ENCODE peak calls at places on chromosomes 2 and 18, in eight cellular contexts. E is GM23338, A is epithelial cell of esophagus, Y is astrocyte of the spinal cord, J is body of pancreas, R is choroid plexus epithelial cell, B is WERI-Rb-1, C is AG09319. H is an unnamed sample.

GRCh38 chr2:214593723-214594122 is 182.9 kb downstream of the VWC2L start:
- DNase-seq in E (peak; percentile 89), A (peak; percentile 38), Y (peak; percentile 94), J (peak; percentile 13), R (peak; percentile 98), B (no peak), C (no peak), H (no peak)

GRCh38 chr2:127637236-127637630 is 8.7 kb upstream of the GPR17 start:
- DNase-seq in E (no peak), A (no peak), Y (no peak), J (no peak), R (no peak), B (no peak), C (no peak), H (no peak)

GRCh38 chr2:96321230-96322103 is 3.6 kb upstream of the ITPRIPL1 start:
- DNase-seq in E (peak; percentile 86), A (no peak), Y (peak; percentile 18), J (peak; percentile 28), R (no peak), B (peak; percentile 86), C (no peak), H (peak; percentile 89)

GRCh38 chr2:158567208-158567607 is 110.5 kb downstream of the PKP4 start:
- DNase-seq in E (no peak), A (no peak), Y (no peak), J (no peak), R (no peak), B (no peak), C (no peak), H (no peak)

GRCh38 chr2:42050350-42051167 is 2.7 kb downstream of the PKDCC start:
- DNase-seq in E (no peak), A (no peak), Y (no peak), J (no peak), R (peak; percentile 76), B (no peak), C (no peak), H (no peak)

GRCh38 chr2:39631715-39632114 is 34.0 kb upstream of the TMEM178A start:
- DNase-seq in E (no peak), A (peak; percentile 82), Y (peak; percentile 90), J (no peak), R (peak; percentile 87), B (no peak), C (no peak), H (no peak)

GRCh38 chr2:71609441-71609840 is 156.1 kb downstream of the DYSF start:
- DNase-seq in E (no peak), A (no peak), Y (no peak), J (no peak), R (peak; percentile 38), B (no peak), C (no peak), H (no peak)

GRCh38 chr2:106334802-106335201 is 133.4 kb downstream of the RGPD3 start:
- DNase-seq in E (no peak), A (no peak), Y (no peak), J (no peak), R (no peak), B (no peak), C (no peak), H (no peak)

GRCh38 chr2:231715988-231716616 is 7.8 kb downstream of the PTMA start:
- DNase-seq in E (no peak), A (no peak), Y (peak; percentile 46), J (no peak), R (peak; percentile 37), B (no peak), C (no peak), H (no peak)

GRCh38 chr18:27500531-27500930 is 315.4 kb upstream of the CHST9 start:
- DNase-seq in E (no peak), A (no peak), Y (no peak), J (no peak), R (no peak), B (no peak), C (no peak), H (no peak)

GRCh38 chr2:73112026-73112912 is 479 bp downstream of the RAB11FIP5 start:
- DNase-seq in E (peak; percentile 69), A (peak; percentile 49), Y (peak; percentile 36), J (peak; percentile 37), R (peak; percentile 59), B (peak; percentile 47), C (no peak), H (no peak)

GRCh38 chr2:100800910-100801309 is 19.0 kb upstream of the NPAS2 start:
- DNase-seq in E (no peak), A (no peak), Y (no peak), J (no peak), R (no peak), B (no peak), C (no peak), H (no peak)

GRCh38 chr2:130818809-130819208 is 17.9 kb upstream of the ARHGEF4 start:
- DNase-seq in E (no peak), A (peak; percentile 51), Y (no peak), J (no peak), R (no peak), B (no peak), C (no peak), H (no peak)

GRCh38 chr18:59547691-59548182 is 149.5 kb downstream of the CCBE1 start:
- DNase-seq in E (peak; percentile 32), A (peak; percentile 50), Y (peak; percentile 85), J (no peak), R (peak; percentile 97), B (no peak), C (peak; percentile 45), H (no peak)

GRCh38 chr2:104733544-104733943 is 120.4 kb upstream of the POU3F3 start:
- DNase-seq in E (peak; percentile 81), A (peak; percentile 20), Y (no peak), J (peak; percentile 23), R (peak; percentile 14), B (peak; percentile 38), C (no peak), H (no peak)

GRCh38 chr2:72883356-72883962 is 3.7 kb upstream of the SPR start:
- DNase-seq in E (peak; percentile 89), A (peak; percentile 59), Y (peak; percentile 49), J (no peak), R (peak; percentile 62), B (no peak), C (no peak), H (no peak)

GRCh38 chr18:77206676-77207370 is 42.8 kb upstream of the GALR1 start:
- DNase-seq in E (no peak), A (no peak), Y (peak; percentile 83), J (no peak), R (peak; percentile 94), B (peak; percentile 59), C (no peak), H (no peak)

GRCh38 chr2:62692225-62692624 is 13.3 kb upstream of the EHBP1 start:
- DNase-seq in E (no peak), A (peak; percentile 65), Y (no peak), J (no peak), R (no peak), B (no peak), C (no peak), H (no peak)

GRCh38 chr18:44536041-44536440 is 144.6 kb upstream of the SETBP1 start:
- DNase-seq in E (no peak), A (peak; percentile 55), Y (peak; percentile 81), J (no peak), R (peak; percentile 57), B (no peak), C (peak; percentile 45), H (no peak)

GRCh38 chr2:128310094-128310716 is 8.5 kb downstream of the HS6ST1 start:
- DNase-seq in E (no peak), A (no peak), Y (no peak), J (no peak), R (no peak), B (peak; percentile 7), C (no peak), H (no peak)

GRCh38 chr2:84687498-84688149 is 171.3 kb downstream of the DNAH6 start:
- DNase-seq in E (no peak), A (no peak), Y (no peak), J (no peak), R (no peak), B (no peak), C (no peak), H (no peak)

GRCh38 chr2:30675758-30676157 is 131.5 kb downstream of the CAPN13 start:
- DNase-seq in E (no peak), A (no peak), Y (no peak), J (no peak), R (no peak), B (no peak), C (no peak), H (no peak)

GRCh38 chr2:197198890-197199289 is 111.7 kb downstream of the ANKRD44 start:
- DNase-seq in E (no peak), A (no peak), Y (no peak), J (peak; percentile 15), R (no peak), B (no peak), C (no peak), H (peak; percentile 72)

GRCh38 chr18:5518899-5519371 is 24.9 kb downstream of the EPB41L3 start:
- DNase-seq in E (no peak), A (no peak), Y (peak; percentile 64), J (no peak), R (peak; percentile 96), B (no peak), C (no peak), H (no peak)

GRCh38 chr18:36850527-36851201 is 21.7 kb downstream of the KIAA1328 start:
- DNase-seq in E (no peak), A (peak; percentile 93), Y (peak; percentile 85), J (no peak), R (peak; percentile 95), B (no peak), C (no peak), H (no peak)

GRCh38 chr18:30765247-30765646 is 277.3 kb downstream of the DSC3 start:
- DNase-seq in E (no peak), A (no peak), Y (no peak), J (no peak), R (no peak), B (no peak), C (no peak), H (no peak)
- TF ChIP-seq CTCF in E (no peak), A (no peak), Y (no peak), J (no peak), R (no peak), B (no peak), C (no peak), H (no peak)

GRCh38 chr2:55620123-55620779 is 2.8 kb upstream of the PPP4R3B start:
- DNase-seq in E (peak; percentile 55), A (peak; percentile 40), Y (no peak), J (no peak), R (peak; percentile 41), B (peak; percentile 54), C (no peak), H (peak; percentile 23)
- TF ChIP-seq CTCF in E (peak; percentile 65), A (peak; percentile 43), Y (peak; percentile 38), J (peak; percentile 38), R (peak; percentile 63), B (peak; percentile 59), C (peak; percentile 8), H (peak; percentile 47)

DNA sequence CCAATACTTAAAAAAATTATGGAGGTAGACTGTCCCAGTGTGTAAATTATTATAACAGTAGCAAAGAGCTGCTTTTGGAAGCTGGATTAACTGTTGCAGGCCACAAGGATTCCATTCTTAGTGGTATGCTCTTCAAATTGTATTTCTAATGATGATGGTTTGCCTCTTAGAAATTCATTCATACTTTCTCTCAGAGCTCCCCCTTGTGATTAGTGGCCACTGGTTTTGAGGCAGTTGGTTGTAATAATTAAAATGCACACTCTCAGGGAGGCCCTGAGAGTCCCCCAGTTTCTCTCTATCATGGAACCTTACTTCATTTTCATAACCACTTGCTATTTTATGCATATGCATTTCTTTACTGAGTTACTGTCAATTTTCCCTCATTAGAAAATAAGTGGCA is 122.5 kb downstream of the PLA2R1 start:
- DNase-seq in E (peak; percentile 25), A (peak; percentile 10), Y (peak; percentile 36), J (no peak), R (peak; percentile 68), B (peak; percentile 15), C (no peak), H (peak; percentile 58)
- TF ChIP-seq CTCF in E (peak; percentile 43), A (peak; percentile 35), Y (peak; percentile 40), J (peak; percentile 3), R (peak; percentile 64), B (peak; percentile 15), C (peak; percentile 38), H (peak; percentile 55)

GRCh38 chr2:26316041-26316440 is 29.9 kb upstream of the SELENOI start:
- DNase-seq in E (peak; percentile 43), A (no peak), Y (no peak), J (no peak), R (peak; percentile 18), B (peak; percentile 40), C (no peak), H (peak; percentile 45)
- TF ChIP-seq CTCF in E (peak; percentile 35), A (peak; percentile 18), Y (peak; percentile 18), J (no peak), R (peak; percentile 32), B (peak; percentile 45), C (peak; percentile 13), H (no peak)